ENCODE peak calls at places on chromosomes 3 and 15, in four cellular contexts. B, S, Z and E are unnamed samples.

GRCh38 chr15:59993950-59994401 is 10.1 kb upstream of the FOXB1 start:
- DNase-seq in B (no peak), S (peak), Z (peak), E (no peak)

GRCh38 chr3:52211268-52211891 is 13.4 kb downstream of the ALAS1 start:
- DNase-seq in B (no peak), S (no peak), Z (no peak), E (no peak)

GRCh38 chr3:8997151-8997550 is 33.9 kb upstream of the RAD18 start:
- DNase-seq in B (peak), S (no peak), Z (no peak), E (no peak)

GRCh38 chr3:14988988-14989394 is 41.6 kb downstream of the NR2C2 start:
- DNase-seq in B (no peak), S (peak), Z (peak), E (peak)

GRCh38 chr3:133892546-133893231 is 3.0 kb downstream of the RAB6B start:
- DNase-seq in B (no peak), S (no peak), Z (no peak), E (no peak)

GRCh38 chr3:52084954-52085730 is 28.8 kb upstream of the DUSP7 start:
- DNase-seq in B (no peak), S (no peak), Z (peak), E (no peak)

GRCh38 chr3:63824309-63824708 is 5.2 kb downstream of the C3orf49 start:
- DNase-seq in B (no peak), S (no peak), Z (no peak), E (no peak)

GRCh38 chr3:116444819-116445290 is 432 bp downstream of the LSAMP start:
- DNase-seq in B (no peak), S (no peak), Z (no peak), E (no peak)